ENCODE peak calls at places on chromosomes 7 and 10, in four cellular contexts. E is CD8-positive, alpha-beta T cell; B is heart right ventricle; R is CD4-positive, CD25-positive, alpha-beta regulatory T cell. K is an unnamed sample.
A peak's percentile ranks its signal among the peaks of the same experiment; 100 is the strongest.

GRCh38 chr10:133129151-133129853 is 30.7 kb upstream of the KNDC1 start:
- DNase-seq in R (no peak), E (no peak), B (no peak), K (peak; percentile 10)

GRCh38 chr7:83782628-83783027 is 133.7 kb upstream of the SEMA3E start:
- DNase-seq in E (no peak), B (no peak), R (no peak), K (no peak)

GRCh38 chr7:94250984-94251383 is 143.7 kb upstream of the COL1A2 start:
- DNase-seq in B (no peak), R (no peak), E (no peak), K (no peak)

GRCh38 chr7:92293887-92294616 is 48.3 kb downstream of the ANKIB1 start:
- DNase-seq in R (no peak), B (no peak), E (no peak), K (no peak)

GRCh38 chr10:72736176-72736795 is 44.3 kb downstream of the MCU start:
- DNase-seq in R (no peak), B (peak; percentile 16), E (no peak), K (no peak)

GRCh38 chr10:51156913-51157312 is 82.6 kb downstream of the PRKG1 start:
- DNase-seq in B (no peak), E (no peak), R (no peak), K (no peak)

GRCh38 chr7:77327067-77327931 is 88.8 kb downstream of the GSAP start:
- DNase-seq in B (no peak), E (no peak), R (no peak), K (no peak)

GRCh38 chr10:23192741-23193434 is 776 bp downstream of the PTF1A start:
- DNase-seq in B (no peak), E (no peak), R (no peak), K (no peak)

GRCh38 chr7:129853661-129854268 is 99.0 kb downstream of the UBE2H start:
- DNase-seq in R (no peak), B (no peak), E (no peak), K (no peak)

GRCh38 chr10:72509951-72510350 is 115.9 kb downstream of the MICU1 start:
- DNase-seq in R (no peak), B (no peak), E (no peak), K (no peak)

GRCh38 chr10:73842349-73842748 is 31.0 kb upstream of the NDST2 start:
- DNase-seq in B (no peak), E (no peak), R (no peak), K (no peak)

GRCh38 chr10:101331960-101332359 is 22.0 kb upstream of the BTRC start:
- DNase-seq in B (no peak), E (no peak), R (no peak), K (no peak)
- H3K27ac ChIP-seq in B (no peak overlapping the region), E (no peak overlapping the region), R (no peak overlapping the region), K (no peak overlapping the region)

DNA sequence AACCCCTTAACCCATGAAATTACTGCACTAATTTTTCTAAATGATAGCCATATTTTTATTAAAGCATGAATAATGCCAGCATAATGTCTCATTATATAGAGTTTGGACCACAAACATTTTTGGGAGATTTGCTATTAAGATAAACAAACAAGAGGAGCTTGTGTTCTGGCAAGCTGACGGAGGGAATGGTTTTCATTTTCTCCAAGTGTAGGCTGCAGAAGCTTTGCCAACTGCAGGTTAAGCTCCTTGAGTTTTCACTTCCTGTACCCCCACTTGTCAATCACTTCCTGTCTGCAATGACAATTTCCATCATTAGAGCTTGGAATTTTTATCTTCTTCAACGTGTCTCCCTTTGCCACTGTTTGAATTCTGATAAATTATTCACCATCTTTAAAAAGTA is 13.4 kb downstream of the EBF3 start:
- DNase-seq in B (no peak), R (no peak), E (no peak), K (no peak)
- H3K27ac ChIP-seq in B (peak overlapping the region; percentile 83), R (no peak overlapping the region), E (no peak overlapping the region), K (no peak overlapping the region)

GRCh38 chr10:114172241-114172640 is 1.8 kb downstream of the CCDC186 start:
- DNase-seq in B (no peak), E (no peak), R (no peak), K (no peak)

GRCh38 chr10:114175667-114176066 is 1.7 kb upstream of the CCDC186 start:
- DNase-seq in R (no peak), B (no peak), E (no peak), K (no peak)

GRCh38 chr10:114172776-114173555 is 1.0 kb downstream of the CCDC186 start:
- DNase-seq in R (no peak), E (no peak), B (no peak), K (no peak)

GRCh38 chr10:114174462-114175190 is 623 bp upstream of the CCDC186 start:
- DNase-seq in B (peak; percentile 39), R (no peak), E (no peak), K (peak; percentile 40)

GRCh38 chr10:114173680-114174461 is at the start of gene CCDC186:
- DNase-seq in R (peak; percentile 97), E (peak; percentile 98), B (peak; percentile 93), K (peak; percentile 92)
- H3K27ac ChIP-seq in R (peak within 1 kb of the TSS; percentile 81), E (peak within 1 kb of the TSS; percentile 92), B (peak within 1 kb of the TSS; percentile 96), K (peak within 1 kb of the TSS; percentile 90)

GRCh38 chr10:125117941-125118630 is 42.3 kb downstream of the CTBP2 start:
- DNase-seq in E (no peak), R (no peak), B (no peak), K (peak; percentile 69)

GRCh38 chr10:125121003-125121402 is 39.4 kb downstream of the CTBP2 start:
- DNase-seq in E (no peak), B (no peak), R (no peak), K (peak; percentile 26)

GRCh38 chr10:125122566-125122965 is 37.8 kb downstream of the CTBP2 start:
- DNase-seq in B (no peak), R (no peak), E (no peak), K (no peak)

GRCh38 chr10:125118701-125119100 is 41.7 kb downstream of the CTBP2 start:
- DNase-seq in B (no peak), R (no peak), E (no peak), K (no peak)

DNA sequence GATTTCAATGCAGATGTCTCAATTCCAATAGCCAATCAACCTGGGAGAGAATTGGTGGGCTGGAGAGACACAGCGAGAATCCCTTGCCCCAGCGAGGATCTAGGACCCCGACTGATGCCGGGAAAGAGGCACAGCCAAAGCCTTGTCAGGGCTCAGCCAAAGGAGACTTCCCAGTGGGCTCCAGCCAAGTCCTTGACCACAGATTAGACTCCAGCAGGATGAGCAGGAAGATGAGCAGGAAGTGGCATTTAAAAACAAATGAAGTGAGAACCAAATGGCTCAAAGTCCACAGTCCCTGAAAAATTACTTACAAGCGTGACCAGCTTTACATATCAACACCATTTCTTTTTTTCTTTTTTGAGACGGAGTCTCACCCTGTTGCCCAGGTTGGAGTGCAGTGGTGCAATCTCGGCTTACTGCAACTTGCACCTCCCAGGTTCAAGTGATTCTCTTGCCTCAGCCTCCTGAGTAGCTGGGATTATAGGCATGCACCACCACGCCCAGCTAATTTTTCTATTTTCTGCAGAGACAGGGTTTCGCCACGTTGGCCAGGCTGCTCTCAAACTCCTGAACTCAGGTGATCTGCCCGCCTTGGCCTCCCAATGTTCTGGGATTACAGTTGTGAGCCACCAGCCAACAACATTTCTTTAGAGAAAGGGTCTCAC is 40.2 kb downstream of the CTBP2 start:
- DNase-seq in E (no peak), B (no peak), R (no peak), K (peak; percentile 71)
- H3K27ac ChIP-seq in E (no peak overlapping the region), B (no peak overlapping the region), R (no peak overlapping the region), K (peak overlapping the region; percentile 71)